ENCODE peak calls at places on chromosome 12, in five cellular contexts. K, U, Y, T and Z are unnamed samples.

GRCh38 chr12:27334052-27334720 is 1.6 kb downstream of the BMAL2 start:
- DNase-seq in K (no peak), U (no peak), Y (no peak), T (no peak), Z (no peak)

GRCh38 chr12:61422786-61423185 is 837.4 kb upstream of the USP15 start:
- DNase-seq in K (no peak), U (no peak), Y (no peak), T (no peak), Z (no peak)

GRCh38 chr12:46604684-46605083 is 221.1 kb downstream of the SLC38A4 start:
- DNase-seq in K (no peak), U (no peak), Y (no peak), T (no peak), Z (no peak)

GRCh38 chr12:132342322-132342721 is 12.9 kb upstream of the GALNT9 start:
- DNase-seq in K (no peak), U (no peak), Y (no peak), T (no peak), Z (no peak)

GRCh38 chr12:101686176-101686575 is 11.3 kb upstream of the CHPT1 start:
- DNase-seq in K (no peak), U (no peak), Y (no peak), T (no peak), Z (no peak)

GRCh38 chr12:52155048-52155868 is 36.6 kb downstream of the KRT80 start:
- DNase-seq in K (no peak), U (no peak), Y (no peak), T (peak), Z (no peak)

GRCh38 chr12:80272516-80272915 is 171.5 kb upstream of the PTPRQ start:
- DNase-seq in K (no peak), U (no peak), Y (no peak), T (no peak), Z (peak)

GRCh38 chr12:114682920-114683708 is 861 bp downstream of the TBX3 start:
- DNase-seq in K (no peak), U (no peak), Y (no peak), T (no peak), Z (no peak)

GRCh38 chr12:111842556-111843396 is 748 bp downstream of the MAPKAPK5 start:
- DNase-seq in K (no peak), U (no peak), Y (peak), T (no peak), Z (peak)

GRCh38 chr12:56590237-56590830 is 39.8 kb downstream of the BAZ2A start:
- DNase-seq in K (no peak), U (no peak), Y (no peak), T (peak), Z (no peak)

GRCh38 chr12:121355818-121356217 is 3.6 kb upstream of the ANAPC5 start:
- DNase-seq in K (no peak), U (no peak), Y (no peak), T (no peak), Z (no peak)

GRCh38 chr12:75479963-75480461 is 543 bp upstream of the GLIPR1 start:
- DNase-seq in K (no peak), U (no peak), Y (no peak), T (peak), Z (peak)

GRCh38 chr12:69262264-69262974 is 23.1 kb downstream of the CPSF6 start:
- DNase-seq in K (no peak), U (no peak), Y (no peak), T (no peak), Z (no peak)

GRCh38 chr12:104355630-104356029 is 52.1 kb downstream of the EID3 start:
- DNase-seq in K (no peak), U (no peak), Y (no peak), T (no peak), Z (no peak)

GRCh38 chr12:2998789-2999264 is 39.6 kb downstream of the TEAD4 start:
- DNase-seq in K (peak), U (no peak), Y (no peak), T (peak), Z (peak)

GRCh38 chr12:84842406-84843013 is 70.1 kb downstream of the SLC6A15 start:
- DNase-seq in K (no peak), U (no peak), Y (no peak), T (peak), Z (peak)

GRCh38 chr12:47343684-47344567 is 264.2 kb upstream of the AMIGO2 start:
- DNase-seq in K (no peak), U (no peak), Y (no peak), T (peak), Z (peak)

GRCh38 chr12:117686911-117687377 is 281.8 kb downstream of the KSR2 start:
- DNase-seq in K (peak), U (no peak), Y (no peak), T (peak), Z (peak)

GRCh38 chr12:76144253-76144564 is 59.7 kb upstream of the NAP1L1 start:
- DNase-seq in K (peak), U (no peak), Y (peak), T (peak), Z (no peak)

GRCh38 chr12:108846320-108846719 is 11.1 kb downstream of the SSH1 start:
- DNase-seq in K (peak), U (no peak), Y (no peak), T (no peak), Z (no peak)

GRCh38 chr12:57637364-57637763 is 4.4 kb upstream of the B4GALNT1 start:
- DNase-seq in K (no peak), U (no peak), Y (no peak), T (no peak), Z (no peak)

GRCh38 chr12:57455374-57456144 is 452 bp downstream of the INHBE start:
- DNase-seq in K (no peak), U (no peak), Y (no peak), T (no peak), Z (no peak)

GRCh38 chr12:97753332-97753731 is 290.7 kb downstream of the RMST start:
- DNase-seq in K (no peak), U (no peak), Y (no peak), T (no peak), Z (no peak)

GRCh38 chr12:105334001-105334400 is 3.5 kb downstream of the C12orf75 start:
- DNase-seq in K (no peak), U (no peak), Y (no peak), T (peak), Z (peak)

GRCh38 chr12:107457536-107457935 is 228.1 kb upstream of the PWP1 start:
- DNase-seq in K (no peak), U (no peak), Y (no peak), T (no peak), Z (no peak)

GRCh38 chr12:34603382-34604035 is 581.2 kb downstream of the ALG10 start:
- DNase-seq in K (no peak), U (no peak), Y (no peak), T (no peak), Z (no peak)

GRCh38 chr12:98352218-98352811 is 163.1 kb upstream of the TMPO start:
- DNase-seq in K (no peak), U (no peak), Y (no peak), T (peak), Z (peak)

GRCh38 chr12:89540586-89540985 is 14.7 kb upstream of the POC1B start:
- DNase-seq in K (no peak), U (no peak), Y (no peak), T (no peak), Z (no peak)

GRCh38 chr12:89433634-89434033 is 81.3 kb upstream of the DUSP6 start:
- DNase-seq in K (no peak), U (no peak), Y (no peak), T (no peak), Z (peak)

GRCh38 chr12:93440043-93440835 is 1.5 kb downstream of the UBE2N start:
- DNase-seq in K (no peak), U (no peak), Y (no peak), T (no peak), Z (no peak)

GRCh38 chr12:25829192-25829591 is 129.3 kb upstream of the RASSF8 start:
- DNase-seq in K (no peak), U (no peak), Y (no peak), T (peak), Z (peak)

GRCh38 chr12:113299619-113300237 is 35.2 kb downstream of the SLC8B1 start:
- DNase-seq in K (peak), U (peak), Y (no peak), T (peak), Z (peak)
- H3K4me3 ChIP-seq in K (no peak), U (no peak), Y (no peak), T (no peak), Z (no peak)

DNA sequence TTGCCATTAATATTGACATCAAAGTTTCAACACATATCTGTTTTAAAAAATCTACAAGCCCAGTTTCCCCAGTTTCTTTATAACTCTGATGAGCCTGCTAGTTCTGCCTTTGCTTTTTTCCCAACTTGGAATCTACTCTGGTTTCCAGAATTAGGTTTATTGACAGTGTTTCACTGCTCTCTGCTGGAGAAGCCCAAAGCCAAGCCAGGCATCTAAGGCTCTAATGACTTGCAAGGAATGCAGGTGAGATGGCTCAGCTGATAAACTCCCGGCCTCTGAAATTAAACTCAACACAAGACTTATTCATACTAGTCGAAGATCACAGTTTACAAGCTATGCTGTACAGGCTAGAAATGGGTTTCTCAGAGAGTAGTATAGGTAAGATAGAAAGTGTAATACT is 54.3 kb downstream of the HMGA2 start:
- DNase-seq in K (peak), U (no peak), Y (no peak), T (no peak), Z (no peak)
- TF ChIP-seq CTCF in K (peak), U (no peak), Y (no peak), T (peak), Z (peak)

GRCh38 chr12:6946920-6947374 is 3.1 kb downstream of the C12orf57 start:
- DNase-seq in K (no peak), U (no peak), Y (no peak), T (no peak), Z (no peak)
- H3K4me3 ChIP-seq in K (no peak), U (peak), Y (peak), T (no peak), Z (no peak)

GRCh38 chr12:55443776-55444175 is at the start of gene OR6C2:
- DNase-seq in K (no peak), U (no peak), Y (no peak), T (no peak), Z (no peak)

DNA sequence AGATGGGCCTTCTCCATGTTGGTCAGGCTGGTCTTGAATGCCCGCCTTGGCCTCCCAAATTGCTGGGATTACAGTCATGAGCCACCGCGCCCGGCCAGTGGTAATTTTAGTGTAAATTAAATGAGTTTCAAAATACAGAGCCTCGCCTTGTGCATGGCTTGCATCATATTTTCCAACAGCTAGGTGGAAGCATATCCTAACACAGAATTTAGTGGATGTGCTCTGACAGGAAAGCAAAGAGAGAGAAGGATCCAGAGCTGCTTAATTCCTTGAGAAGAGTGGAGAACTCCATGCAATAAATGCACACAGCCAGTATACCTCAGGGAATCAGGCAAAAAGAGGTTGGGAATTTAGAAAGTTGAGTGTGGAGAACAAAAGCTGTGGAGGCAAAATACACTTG is 2.5 kb downstream of the OR6C2 start:
- DNase-seq in K (no peak), U (no peak), Y (no peak), T (no peak), Z (no peak)
- TF ChIP-seq CTCF in K (peak), U (no peak), Y (no peak), T (no peak), Z (no peak)

GRCh38 chr12:32970465-32971110 is 74.0 kb upstream of the PKP2 start:
- DNase-seq in K (no peak), U (no peak), Y (no peak), T (no peak), Z (no peak)

GRCh38 chr12:32964981-32965585 is 68.5 kb upstream of the PKP2 start:
- DNase-seq in K (no peak), U (no peak), Y (no peak), T (no peak), Z (no peak)
- H3K4me3 ChIP-seq in K (no peak), U (no peak), Y (no peak), T (no peak), Z (no peak)

GRCh38 chr12:53631721-53632120 is 5.5 kb upstream of the ATF7 start:
- DNase-seq in K (no peak), U (no peak), Y (no peak), T (no peak), Z (no peak)
- TF ChIP-seq CTCF in K (no peak), U (no peak), Y (no peak), T (no peak), Z (no peak)

DNA sequence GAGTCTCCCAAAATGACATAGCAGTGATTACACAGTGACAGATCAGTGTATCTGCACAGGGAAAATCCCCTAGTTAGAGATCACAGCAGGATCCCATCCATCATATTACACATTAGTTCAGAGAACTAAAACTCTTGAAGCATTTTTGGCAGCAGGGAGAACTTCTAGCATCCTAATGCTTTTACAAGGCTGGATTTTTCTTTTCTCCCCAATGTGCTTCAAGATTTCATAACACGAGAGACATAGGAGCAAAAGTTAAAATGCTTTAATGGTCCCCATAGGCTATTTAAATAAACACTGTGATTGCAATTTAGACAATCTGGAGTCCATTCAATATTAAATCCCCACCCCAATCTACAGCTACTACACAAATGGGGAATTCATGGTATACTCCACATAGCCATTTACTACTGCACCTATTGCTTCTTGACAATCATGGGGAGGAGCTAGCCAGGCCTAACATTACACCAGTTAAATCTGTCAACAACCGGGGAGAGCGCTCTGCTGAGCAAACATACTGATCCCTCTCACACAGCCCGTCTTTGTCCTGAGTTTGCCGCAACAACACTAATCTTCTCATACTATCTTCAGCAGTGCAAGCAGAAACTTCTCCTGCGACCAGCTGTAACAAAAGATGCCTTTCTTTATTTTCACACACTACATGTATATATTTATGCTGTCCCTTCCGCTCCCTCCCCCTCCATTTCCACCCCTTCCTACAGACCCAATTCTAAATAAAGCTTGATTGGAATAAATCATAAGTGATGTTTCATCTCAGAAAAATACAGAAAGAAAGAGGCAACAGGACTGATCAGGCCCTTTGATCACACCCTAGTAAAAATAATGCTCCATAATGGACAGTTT is 120.3 kb upstream of the SOX5 start:
- DNase-seq in K (no peak), U (no peak), Y (no peak), T (no peak), Z (no peak)
- H3K4me3 ChIP-seq in K (no peak), U (no peak), Y (no peak), T (no peak), Z (no peak)